ENCODE peak calls at places on chromosome 16, in six cellular contexts. One of them, this sample, is unnamed.

GRCh38 chr16:82082543-82083244 is 47.6 kb downstream of the HSD17B2 start:
- DNase-seq in tibial nerve: no peak
- DNase-seq in A549: no peak
- DNase-seq in GM23338: no peak
- DNase-seq in HCT116: peak; percentile 13
- DNase-seq in GM23248: peak; percentile 66
- DNase-seq in this sample: peak; percentile 46

GRCh38 chr16:66326995-66327513 is 39.4 kb upstream of the CDH5 start:
- DNase-seq in GM23338: no peak
- DNase-seq in A549: no peak
- DNase-seq in tibial nerve: no peak
- DNase-seq in HCT116: no peak
- DNase-seq in GM23248: no peak
- DNase-seq in this sample: peak; percentile 62

GRCh38 chr16:81473066-81473488 is 28.5 kb downstream of the CMIP start:
- DNase-seq in tibial nerve: no peak
- DNase-seq in HCT116: no peak
- DNase-seq in A549: no peak
- DNase-seq in GM23248: no peak
- DNase-seq in GM23338: peak; percentile 22
- DNase-seq in this sample: no peak

GRCh38 chr16:12095275-12096161 is 119.0 kb downstream of the SNX29 start:
- DNase-seq in HCT116: peak; percentile 22
- DNase-seq in tibial nerve: peak; percentile 31
- DNase-seq in GM23248: peak; percentile 78
- DNase-seq in GM23338: peak; percentile 83
- DNase-seq in A549: peak; percentile 50
- DNase-seq in this sample: peak; percentile 82

GRCh38 chr16:55146939-55147338 is 177.1 kb upstream of the IRX6 start:
- DNase-seq in tibial nerve: no peak
- DNase-seq in A549: no peak
- DNase-seq in GM23248: no peak
- DNase-seq in HCT116: no peak
- DNase-seq in GM23338: no peak
- DNase-seq in this sample: peak; percentile 13

GRCh38 chr16:67265834-67266233 is 13.5 kb upstream of the PLEKHG4 start:
- DNase-seq in HCT116: no peak
- DNase-seq in GM23338: no peak
- DNase-seq in A549: no peak
- DNase-seq in GM23248: no peak
- DNase-seq in tibial nerve: no peak
- DNase-seq in this sample: no peak

GRCh38 chr16:22126037-22126558 is 33.8 kb downstream of the VWA3A start:
- DNase-seq in GM23338: no peak
- DNase-seq in HCT116: no peak
- DNase-seq in tibial nerve: no peak
- DNase-seq in GM23248: no peak
- DNase-seq in A549: no peak
- DNase-seq in this sample: no peak

GRCh38 chr16:81917375-81917774 is 93.9 kb downstream of the SDR42E1 start:
- DNase-seq in A549: no peak
- DNase-seq in tibial nerve: no peak
- DNase-seq in GM23248: no peak
- DNase-seq in HCT116: no peak
- DNase-seq in GM23338: no peak
- DNase-seq in this sample: no peak

GRCh38 chr16:67842509-67843342 is 606 bp downstream of the THAP11 start:
- DNase-seq in GM23338: peak; percentile 69
- DNase-seq in HCT116: no peak
- DNase-seq in GM23248: peak; percentile 75
- DNase-seq in tibial nerve: no peak
- DNase-seq in A549: no peak
- DNase-seq in this sample: peak; percentile 76

GRCh38 chr16:82782715-82783251 is 156.0 kb downstream of the CDH13 start:
- DNase-seq in HCT116: no peak
- DNase-seq in GM23248: no peak
- DNase-seq in A549: no peak
- DNase-seq in tibial nerve: no peak
- DNase-seq in GM23338: peak; percentile 66
- DNase-seq in this sample: peak; percentile 10

GRCh38 chr16:31265329-31266245 is 5.8 kb downstream of the ITGAM start:
- DNase-seq in GM23338: peak; percentile 40
- DNase-seq in tibial nerve: no peak
- DNase-seq in GM23248: peak; percentile 16
- DNase-seq in A549: peak; percentile 95
- DNase-seq in HCT116: no peak
- DNase-seq in this sample: peak; percentile 26

GRCh38 chr16:12758031-12758669 is 45.5 kb downstream of the CPPED1 start:
- DNase-seq in GM23248: no peak
- DNase-seq in tibial nerve: no peak
- DNase-seq in GM23338: no peak
- DNase-seq in HCT116: no peak
- DNase-seq in A549: no peak
- DNase-seq in this sample: peak; percentile 13

GRCh38 chr16:89658221-89658879 is 714 bp downstream of the SPATA33 start:
- DNase-seq in HCT116: no peak
- DNase-seq in GM23248: peak; percentile 57
- DNase-seq in GM23338: no peak
- DNase-seq in A549: no peak
- DNase-seq in tibial nerve: no peak
- DNase-seq in this sample: peak; percentile 45

GRCh38 chr16:77599793-77600415 is 122.4 kb upstream of the NUDT7 start:
- DNase-seq in GM23338: peak; percentile 57
- DNase-seq in A549: peak; percentile 54
- DNase-seq in tibial nerve: no peak
- DNase-seq in HCT116: peak; percentile 19
- DNase-seq in GM23248: peak; percentile 62
- DNase-seq in this sample: peak; percentile 63

GRCh38 chr16:27370318-27370717 is 31.7 kb upstream of the IL21R start:
- DNase-seq in HCT116: no peak
- DNase-seq in tibial nerve: no peak
- DNase-seq in GM23248: no peak
- DNase-seq in A549: no peak
- DNase-seq in GM23338: no peak
- DNase-seq in this sample: no peak

GRCh38 chr16:27918755-27919154 is 144.8 kb downstream of the GSG1L start:
- DNase-seq in A549: no peak
- DNase-seq in HCT116: peak; percentile 29
- DNase-seq in GM23248: peak; percentile 11
- DNase-seq in tibial nerve: no peak
- DNase-seq in GM23338: peak; percentile 21
- DNase-seq in this sample: no peak

GRCh38 chr16:22370038-22370541 is 4.3 kb downstream of the CDR2 start:
- DNase-seq in GM23338: no peak
- DNase-seq in HCT116: no peak
- DNase-seq in A549: no peak
- DNase-seq in GM23248: peak; percentile 94
- DNase-seq in tibial nerve: no peak
- DNase-seq in this sample: no peak

GRCh38 chr16:81610936-81611335 is 166.3 kb downstream of the CMIP start:
- DNase-seq in GM23248: peak; percentile 40
- DNase-seq in tibial nerve: no peak
- DNase-seq in A549: no peak
- DNase-seq in GM23338: no peak
- DNase-seq in HCT116: no peak
- DNase-seq in this sample: no peak

GRCh38 chr16:11602321-11602720 is 15.6 kb upstream of the LITAF start:
- DNase-seq in tibial nerve: no peak
- DNase-seq in GM23338: no peak
- DNase-seq in GM23248: no peak
- DNase-seq in A549: no peak
- DNase-seq in HCT116: no peak
- DNase-seq in this sample: no peak

GRCh38 chr16:10688726-10689125 is 6.0 kb downstream of the TEKT5 start:
- DNase-seq in tibial nerve: no peak
- DNase-seq in HCT116: no peak
- DNase-seq in GM23248: no peak
- DNase-seq in GM23338: no peak
- DNase-seq in A549: no peak
- DNase-seq in this sample: no peak

GRCh38 chr16:88453217-88453531 is at the start of gene ZFPM1:
- DNase-seq in GM23248: no peak
- DNase-seq in GM23338: no peak
- DNase-seq in tibial nerve: no peak
- DNase-seq in A549: no peak
- DNase-seq in HCT116: no peak
- DNase-seq in this sample: no peak
- H3K4me1 ChIP-seq in GM23248: no peaks in the 10 kb centered on the region
- H3K4me1 ChIP-seq in GM23338: peaks cover 9% of the 10 kb centered on the region
- H3K4me1 ChIP-seq in tibial nerve: no peaks in the 10 kb centered on the region
- H3K4me1 ChIP-seq in A549: peaks cover 34% of the 10 kb centered on the region
- H3K4me1 ChIP-seq in HCT116: peaks cover 36% of the 10 kb centered on the region
- H3K4me1 ChIP-seq in this sample: peaks cover 26% of the 10 kb centered on the region

DNA sequence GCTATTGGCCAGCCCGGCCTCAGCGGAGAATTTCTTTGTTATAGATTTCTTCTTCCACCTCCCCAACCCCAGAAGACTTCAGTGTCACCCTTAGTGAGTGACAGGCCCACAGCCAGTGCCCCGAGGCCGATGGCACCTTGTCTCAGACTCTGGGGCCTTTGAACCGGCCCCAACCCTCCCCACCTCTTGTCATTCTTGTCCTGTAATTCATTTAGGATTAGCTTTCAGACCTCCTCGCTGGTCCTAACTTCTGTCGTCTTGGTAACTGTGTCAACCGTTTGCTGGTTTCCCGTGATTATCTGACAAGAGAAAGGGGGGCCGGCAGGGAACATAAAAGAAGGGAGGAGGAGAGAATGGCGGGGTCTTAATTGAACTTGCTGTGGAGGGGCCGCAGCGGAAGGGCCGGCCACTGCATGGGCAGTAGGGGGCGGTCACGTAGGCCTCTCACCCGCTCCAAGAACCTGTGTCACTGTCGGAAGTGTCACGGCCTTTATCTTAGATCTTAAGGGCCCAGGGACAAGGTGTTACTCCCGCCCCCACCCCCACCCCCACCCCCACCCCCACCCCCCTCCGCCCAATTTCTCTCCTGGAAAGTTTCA is 46.5 kb upstream of the GSE1 start:
- DNase-seq in GM23248: no peak
- DNase-seq in HCT116: no peak
- DNase-seq in GM23338: peak; percentile 71
- DNase-seq in A549: no peak
- DNase-seq in tibial nerve: no peak
- DNase-seq in this sample: no peak
- H3K4me1 ChIP-seq in GM23248: no peaks in the 10 kb centered on the region
- H3K4me1 ChIP-seq in HCT116: peaks cover 24% of the 10 kb centered on the region
- H3K4me1 ChIP-seq in GM23338: peaks cover 61% of the 10 kb centered on the region
- H3K4me1 ChIP-seq in A549: peaks cover 13% of the 10 kb centered on the region
- H3K4me1 ChIP-seq in tibial nerve: no peaks in the 10 kb centered on the region
- H3K4me1 ChIP-seq in this sample: peaks cover 55% of the 10 kb centered on the region

DNA sequence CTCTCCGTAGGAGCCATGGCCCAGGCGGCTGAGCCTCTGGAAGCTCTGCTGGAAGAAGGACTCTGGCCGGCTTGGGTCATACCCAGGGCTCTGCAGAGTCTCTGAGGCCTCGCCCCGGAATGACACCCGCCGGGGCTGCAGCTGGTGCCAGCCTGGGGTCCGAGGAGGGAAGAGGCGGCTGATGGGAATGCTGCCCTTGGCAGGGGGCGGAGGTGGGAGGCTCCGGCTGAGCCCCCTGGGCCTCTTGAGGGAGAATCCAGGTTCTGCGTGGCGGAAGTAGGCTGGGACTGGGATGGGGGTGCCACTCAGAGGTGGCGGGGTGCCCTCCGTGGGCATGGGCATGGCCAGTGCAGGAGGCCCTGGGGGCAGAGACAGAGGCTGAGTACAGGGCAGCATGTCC is 3.6 kb downstream of the PKMYT1 start:
- DNase-seq in GM23338: no peak
- DNase-seq in HCT116: no peak
- DNase-seq in GM23248: no peak
- DNase-seq in tibial nerve: no peak
- DNase-seq in A549: no peak
- DNase-seq in this sample: no peak
- H3K4me1 ChIP-seq in GM23338: peaks cover 9% of the 10 kb centered on the region
- H3K4me1 ChIP-seq in HCT116: peaks cover 12% of the 10 kb centered on the region
- H3K4me1 ChIP-seq in GM23248: no peaks in the 10 kb centered on the region
- H3K4me1 ChIP-seq in tibial nerve: no peaks in the 10 kb centered on the region
- H3K4me1 ChIP-seq in A549: peaks cover 15% of the 10 kb centered on the region
- H3K4me1 ChIP-seq in this sample: peaks cover 9% of the 10 kb centered on the region

GRCh38 chr16:49821156-49821555 is 34.8 kb downstream of the ZNF423 start:
- DNase-seq in HCT116: no peak
- DNase-seq in A549: no peak
- DNase-seq in GM23248: no peak
- DNase-seq in GM23338: no peak
- DNase-seq in tibial nerve: no peak
- DNase-seq in this sample: no peak
- H3K4me1 ChIP-seq in HCT116: no peaks in the 10 kb centered on the region
- H3K4me1 ChIP-seq in A549: no peaks in the 10 kb centered on the region
- H3K4me1 ChIP-seq in GM23248: no peaks in the 10 kb centered on the region
- H3K4me1 ChIP-seq in GM23338: peaks cover 43% of the 10 kb centered on the region
- H3K4me1 ChIP-seq in tibial nerve: no peaks in the 10 kb centered on the region
- H3K4me1 ChIP-seq in this sample: peaks cover 13% of the 10 kb centered on the region

GRCh38 chr16:53097190-53097589 is 42.4 kb downstream of the CHD9 start:
- DNase-seq in GM23248: no peak
- DNase-seq in HCT116: no peak
- DNase-seq in A549: no peak
- DNase-seq in tibial nerve: no peak
- DNase-seq in GM23338: no peak
- DNase-seq in this sample: no peak
- H3K4me1 ChIP-seq in GM23248: peaks cover 38% of the 10 kb centered on the region
- H3K4me1 ChIP-seq in HCT116: peaks cover 38% of the 10 kb centered on the region
- H3K4me1 ChIP-seq in A549: peaks cover 67% of the 10 kb centered on the region
- H3K4me1 ChIP-seq in tibial nerve: no peaks in the 10 kb centered on the region
- H3K4me1 ChIP-seq in GM23338: peaks cover 51% of the 10 kb centered on the region
- H3K4me1 ChIP-seq in this sample: peaks cover 37% of the 10 kb centered on the region

DNA sequence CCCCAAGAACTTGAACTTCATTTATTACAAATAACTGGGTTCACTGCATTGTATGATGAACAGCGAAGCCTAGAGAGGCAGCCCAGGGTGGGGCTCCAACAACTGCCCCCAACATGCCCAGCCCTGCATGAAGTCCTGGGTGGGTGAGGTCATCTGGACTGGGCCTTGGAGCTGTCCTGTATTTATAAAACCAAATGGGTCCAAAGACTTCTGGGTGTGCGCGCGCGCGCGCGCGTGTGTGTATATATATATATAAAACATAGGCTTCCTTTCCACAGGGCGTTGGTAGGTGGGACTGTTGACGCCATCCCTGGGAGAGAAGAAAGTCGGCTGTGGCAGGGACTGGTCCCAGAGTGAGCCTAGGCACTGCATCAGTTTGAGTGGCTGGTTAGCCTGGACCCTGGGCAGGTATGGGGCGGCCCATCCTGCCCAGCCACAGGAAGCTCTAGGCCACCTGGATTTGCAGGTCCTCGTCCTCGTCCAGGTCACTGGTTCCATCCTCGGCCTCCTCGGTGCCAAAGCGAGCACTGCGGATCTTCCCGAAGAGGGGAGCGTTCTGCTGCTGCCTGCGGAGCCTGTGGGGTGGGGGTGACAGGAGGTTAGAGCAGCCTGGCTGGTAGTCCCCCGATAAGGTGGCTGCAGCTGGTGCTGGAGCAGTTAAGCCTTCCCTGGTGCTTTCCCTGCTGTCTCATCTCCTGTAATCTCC is 23.9 kb downstream of the CCDC102A start:
- DNase-seq in A549: no peak
- DNase-seq in tibial nerve: no peak
- DNase-seq in HCT116: no peak
- DNase-seq in GM23338: no peak
- DNase-seq in GM23248: no peak
- DNase-seq in this sample: peak; percentile 3
- H3K4me1 ChIP-seq in A549: peaks cover 11% of the 10 kb centered on the region
- H3K4me1 ChIP-seq in tibial nerve: no peaks in the 10 kb centered on the region
- H3K4me1 ChIP-seq in HCT116: no peaks in the 10 kb centered on the region
- H3K4me1 ChIP-seq in GM23338: no peaks in the 10 kb centered on the region
- H3K4me1 ChIP-seq in GM23248: no peaks in the 10 kb centered on the region
- H3K4me1 ChIP-seq in this sample: peaks cover 48% of the 10 kb centered on the region

This sample was measured in hepatocyte.